ENCODE peak calls at places on chromosomes 13 and 19, in six cellular contexts. J is activated naive CD8-positive, alpha-beta T cell treated with anti-CD3 and anti-CD28 coated beads, Interleukin-2, amount 50 U/mL, for 24 hours; N is GM23338; B is pancreas; D is HepG2; A is RWPE2. G is an unnamed sample.

GRCh38 chr13:49777746-49778614 is 14.5 kb downstream of the KPNA3 start:
- ATAC-seq in B (no peak), N (no peak), D (peak), J (no peak), A (no peak), G (no peak)

GRCh38 chr19:11538232-11539036 is at the start of gene CNN1:
- ATAC-seq in J (no peak), D (peak), A (no peak), B (no peak), N (peak), G (no peak)

GRCh38 chr19:42480335-42481095 is 37.8 kb upstream of the CXCL17 start:
- ATAC-seq in J (peak), D (peak), A (peak), B (peak), N (no peak), G (peak)

GRCh38 chr13:50318887-50319286 is 303.6 kb downstream of the KCNRG start:
- ATAC-seq in N (no peak), B (no peak), J (no peak), A (no peak), D (no peak), G (peak)

GRCh38 chr13:32728327-32728726 is 142.1 kb downstream of the PDS5B start:
- ATAC-seq in D (no peak), A (no peak), J (no peak), N (peak), B (no peak), G (no peak)

GRCh38 chr13:37656247-37656940 is 57.8 kb upstream of the POSTN start:
- ATAC-seq in A (peak), B (no peak), J (peak), N (no peak), D (no peak), G (no peak)

GRCh38 chr19:3171894-3172679 is 6.5 kb upstream of the S1PR4 start:
- ATAC-seq in N (no peak), B (no peak), J (peak), A (peak), D (peak), G (peak)

GRCh38 chr19:17751103-17751911 is at the start of gene FCHO1:
- ATAC-seq in N (no peak), A (no peak), D (peak), B (no peak), J (peak), G (peak)

GRCh38 chr13:46178143-46178542 is 3.8 kb downstream of the LCP1 start:
- ATAC-seq in N (no peak), J (no peak), B (no peak), D (no peak), A (no peak), G (no peak)

GRCh38 chr13:94182185-94182761 is 297.2 kb downstream of the DCT start:
- ATAC-seq in N (no peak), J (no peak), D (peak), B (no peak), A (no peak), G (no peak)

GRCh38 chr19:4844348-4845179 is 13.1 kb upstream of the TICAM1 start:
- ATAC-seq in N (no peak), B (no peak), A (no peak), D (peak), J (no peak), G (no peak)

GRCh38 chr13:40243982-40244381 is 422.5 kb downstream of the FOXO1 start:
- ATAC-seq in A (no peak), B (no peak), J (no peak), N (no peak), D (no peak), G (no peak)

GRCh38 chr19:39083599-39083982 is 577 bp upstream of the ACP7 start:
- ATAC-seq in B (no peak), A (peak), J (no peak), D (no peak), N (no peak), G (no peak)

GRCh38 chr13:25267715-25268114 is 19.6 kb downstream of the MTMR6 start:
- ATAC-seq in A (peak), D (peak), B (no peak), N (no peak), J (peak), G (peak)

GRCh38 chr13:74550039-74550438 is 415.8 kb upstream of the KLF12 start:
- ATAC-seq in B (no peak), D (no peak), N (peak), A (no peak), J (peak), G (peak)

GRCh38 chr13:96781141-96781540 is 213.1 kb downstream of the OXGR1 start:
- ATAC-seq in J (no peak), D (no peak), B (no peak), A (no peak), N (no peak), G (no peak)

GRCh38 chr13:58239774-58240268 is 608.3 kb downstream of the PCDH17 start:
- ATAC-seq in D (no peak), A (no peak), B (no peak), J (no peak), N (no peak), G (no peak)

GRCh38 chr19:5333581-5334365 is 6.8 kb downstream of the PTPRS start:
- ATAC-seq in N (no peak), J (no peak), D (no peak), B (no peak), A (no peak), G (no peak)

GRCh38 chr19:28472843-28473242 is 740.1 kb downstream of the UQCRFS1 start:
- ATAC-seq in D (no peak), N (no peak), B (no peak), A (no peak), J (no peak), G (no peak)

GRCh38 chr19:39765091-39766076 is 13.3 kb upstream of the LEUTX start:
- ATAC-seq in J (no peak), N (peak), B (no peak), A (no peak), D (no peak), G (no peak)

GRCh38 chr13:71879129-71879535 is 12.1 kb upstream of the DACH1 start:
- ATAC-seq in N (peak), D (peak), J (no peak), B (peak), A (peak), G (no peak)

GRCh38 chr13:103250071-103250470 is 183.9 kb upstream of the SLC10A2 start:
- ATAC-seq in B (no peak), N (no peak), D (no peak), J (no peak), A (no peak), G (no peak)

GRCh38 chr19:47549341-47549768 is 23.6 kb downstream of the ZNF541 start:
- ATAC-seq in B (no peak), N (no peak), J (no peak), D (peak), A (no peak), G (no peak)

G was measured in activated T-helper 17 cell treated with anti-CD3 and anti-CD28 coated beads, Interleukin-2, amount 50 U/mL, for 72 hours.